ENCODE peak calls at places on chromosomes 4 and X, in four cellular contexts. One of them, this sample, is unnamed. For H3K36me3, the result is how much of the 10 kb centered on the place peaks cover.

GRCh38 chrX:57952320-57952678 is 42.0 kb upstream of the ZXDA start:
- DNase-seq in SK-N-SH: no peak
- DNase-seq in fibroblast of lung: no peak
- DNase-seq in heart left ventricle: peak
- DNase-seq in this sample: no peak

GRCh38 chr4:106659386-106659785 is 290.8 kb upstream of the GIMD1 start:
- DNase-seq in SK-N-SH: no peak
- DNase-seq in fibroblast of lung: no peak
- DNase-seq in heart left ventricle: no peak
- DNase-seq in this sample: no peak

GRCh38 chr4:108483077-108483476 is 137.3 kb upstream of the RPL34 start:
- DNase-seq in heart left ventricle: no peak
- DNase-seq in SK-N-SH: no peak
- DNase-seq in fibroblast of lung: peak
- DNase-seq in this sample: no peak

GRCh38 chr4:175412161-175412560 is 399.9 kb downstream of the GPM6A start:
- DNase-seq in heart left ventricle: no peak
- DNase-seq in SK-N-SH: no peak
- DNase-seq in fibroblast of lung: peak
- DNase-seq in this sample: no peak

GRCh38 chr4:33543941-33544450 is 2700.3 kb downstream of the ARAP2 start:
- DNase-seq in heart left ventricle: no peak
- DNase-seq in SK-N-SH: no peak
- DNase-seq in fibroblast of lung: no peak
- DNase-seq in this sample: no peak

GRCh38 chr4:123976875-123977274 is 580.3 kb downstream of the SPRY1 start:
- DNase-seq in fibroblast of lung: no peak
- DNase-seq in SK-N-SH: no peak
- DNase-seq in heart left ventricle: no peak
- DNase-seq in this sample: no peak

GRCh38 chr4:185011408-185011807 is 6.9 kb upstream of the HELT start:
- DNase-seq in SK-N-SH: peak
- DNase-seq in heart left ventricle: no peak
- DNase-seq in fibroblast of lung: no peak
- DNase-seq in this sample: no peak

GRCh38 chr4:25098964-25099843 is 61.0 kb downstream of the SEPSECS start:
- DNase-seq in SK-N-SH: peak
- DNase-seq in heart left ventricle: peak
- DNase-seq in fibroblast of lung: peak
- DNase-seq in this sample: no peak

GRCh38 chrX:43644124-43644701 is 11.9 kb upstream of the MAOA start:
- DNase-seq in SK-N-SH: no peak
- DNase-seq in fibroblast of lung: peak
- DNase-seq in heart left ventricle: no peak
- DNase-seq in this sample: no peak

GRCh38 chr4:70544279-70544870 is 26.0 kb downstream of the AMTN start:
- DNase-seq in heart left ventricle: no peak
- DNase-seq in fibroblast of lung: peak
- DNase-seq in SK-N-SH: no peak
- DNase-seq in this sample: no peak

GRCh38 chrX:154986826-154987575 is 35.5 kb downstream of the F8 start:
- DNase-seq in heart left ventricle: no peak
- DNase-seq in SK-N-SH: no peak
- DNase-seq in fibroblast of lung: no peak
- DNase-seq in this sample: no peak

GRCh38 chr4:41594439-41594838 is 56.5 kb downstream of the LIMCH1 start:
- DNase-seq in fibroblast of lung: peak
- DNase-seq in heart left ventricle: peak
- DNase-seq in SK-N-SH: no peak
- DNase-seq in this sample: no peak

GRCh38 chr4:78059524-78059889 is 2.4 kb downstream of the FRAS1 start:
- DNase-seq in heart left ventricle: no peak
- DNase-seq in fibroblast of lung: peak
- DNase-seq in SK-N-SH: peak
- DNase-seq in this sample: no peak

GRCh38 chr4:165355900-165356300 is 22.9 kb upstream of the CPE start:
- DNase-seq in SK-N-SH: peak
- DNase-seq in fibroblast of lung: peak
- DNase-seq in heart left ventricle: no peak
- DNase-seq in this sample: no peak

GRCh38 chrX:15359701-15360100 is 24.4 kb upstream of the PIGA start:
- DNase-seq in SK-N-SH: no peak
- DNase-seq in fibroblast of lung: no peak
- DNase-seq in heart left ventricle: no peak
- DNase-seq in this sample: no peak

GRCh38 chrX:32868524-32868895 is 342.8 kb downstream of the DMD start:
- DNase-seq in fibroblast of lung: no peak
- DNase-seq in heart left ventricle: no peak
- DNase-seq in SK-N-SH: no peak
- DNase-seq in this sample: no peak

GRCh38 chr4:79213040-79213439 is 112.8 kb downstream of the NAA11 start:
- DNase-seq in SK-N-SH: no peak
- DNase-seq in heart left ventricle: no peak
- DNase-seq in fibroblast of lung: no peak
- DNase-seq in this sample: no peak

GRCh38 chr4:107794001-107794400 is 30.7 kb upstream of the SGMS2 start:
- DNase-seq in heart left ventricle: no peak
- DNase-seq in fibroblast of lung: no peak
- DNase-seq in SK-N-SH: no peak
- DNase-seq in this sample: no peak

GRCh38 chr4:2044119-2044485 is 15.0 kb upstream of the NAT8L start:
- DNase-seq in fibroblast of lung: no peak
- DNase-seq in SK-N-SH: no peak
- DNase-seq in heart left ventricle: no peak
- DNase-seq in this sample: no peak

GRCh38 chr4:11548529-11549176 is 120.0 kb upstream of the HS3ST1 start:
- DNase-seq in heart left ventricle: no peak
- DNase-seq in fibroblast of lung: peak
- DNase-seq in SK-N-SH: no peak
- DNase-seq in this sample: no peak

GRCh38 chr4:113094802-113095201 is 45.3 kb downstream of the ANK2 start:
- DNase-seq in heart left ventricle: no peak
- DNase-seq in fibroblast of lung: peak
- DNase-seq in SK-N-SH: peak
- DNase-seq in this sample: no peak

GRCh38 chr4:27789768-27790167 is 929.1 kb downstream of the STIM2 start:
- DNase-seq in SK-N-SH: no peak
- DNase-seq in heart left ventricle: no peak
- DNase-seq in fibroblast of lung: peak
- DNase-seq in this sample: no peak

GRCh38 chr4:53441564-53441963 is 64.1 kb downstream of the FIP1L1 start:
- DNase-seq in heart left ventricle: no peak
- DNase-seq in fibroblast of lung: no peak
- DNase-seq in SK-N-SH: no peak
- DNase-seq in this sample: no peak

GRCh38 chr4:56084849-56085248 is 136.1 kb downstream of the CEP135 start:
- DNase-seq in fibroblast of lung: no peak
- DNase-seq in heart left ventricle: no peak
- DNase-seq in SK-N-SH: no peak
- DNase-seq in this sample: no peak

GRCh38 chr4:173252024-173252935 is 81.9 kb downstream of the HMGB2 start:
- DNase-seq in SK-N-SH: no peak
- DNase-seq in fibroblast of lung: peak
- DNase-seq in heart left ventricle: no peak
- DNase-seq in this sample: peak

GRCh38 chr4:55906999-55907398 is 41.7 kb upstream of the CEP135 start:
- DNase-seq in SK-N-SH: no peak
- DNase-seq in fibroblast of lung: peak
- DNase-seq in heart left ventricle: no peak
- DNase-seq in this sample: no peak

GRCh38 chr4:173489514-173489913 is 40.5 kb downstream of the HAND2 start:
- DNase-seq in SK-N-SH: no peak
- DNase-seq in heart left ventricle: no peak
- DNase-seq in fibroblast of lung: peak
- DNase-seq in this sample: no peak

GRCh38 chr4:10025230-10025806 is 4.0 kb upstream of the SLC2A9 start:
- DNase-seq in SK-N-SH: no peak
- DNase-seq in heart left ventricle: no peak
- DNase-seq in fibroblast of lung: no peak
- DNase-seq in this sample: no peak
- H3K36me3 ChIP-seq in SK-N-SH: under half
- H3K36me3 ChIP-seq in heart left ventricle: under half
- H3K36me3 ChIP-seq in fibroblast of lung: under half
- H3K36me3 ChIP-seq in this sample: under half

GRCh38 chr4:4477796-4478195 is 64.1 kb downstream of the STX18 start:
- DNase-seq in SK-N-SH: no peak
- DNase-seq in heart left ventricle: no peak
- DNase-seq in fibroblast of lung: peak
- DNase-seq in this sample: no peak

GRCh38 chr4:4479366-4479765 is 62.5 kb downstream of the STX18 start:
- DNase-seq in fibroblast of lung: no peak
- DNase-seq in heart left ventricle: no peak
- DNase-seq in SK-N-SH: no peak
- DNase-seq in this sample: no peak

GRCh38 chr4:4480205-4480604 is 61.6 kb downstream of the STX18 start:
- DNase-seq in fibroblast of lung: peak
- DNase-seq in SK-N-SH: no peak
- DNase-seq in heart left ventricle: no peak
- DNase-seq in this sample: no peak

GRCh38 chr4:4481394-4482000 is 60.4 kb downstream of the STX18 start:
- DNase-seq in fibroblast of lung: peak
- DNase-seq in SK-N-SH: no peak
- DNase-seq in heart left ventricle: no peak
- DNase-seq in this sample: no peak

DNA sequence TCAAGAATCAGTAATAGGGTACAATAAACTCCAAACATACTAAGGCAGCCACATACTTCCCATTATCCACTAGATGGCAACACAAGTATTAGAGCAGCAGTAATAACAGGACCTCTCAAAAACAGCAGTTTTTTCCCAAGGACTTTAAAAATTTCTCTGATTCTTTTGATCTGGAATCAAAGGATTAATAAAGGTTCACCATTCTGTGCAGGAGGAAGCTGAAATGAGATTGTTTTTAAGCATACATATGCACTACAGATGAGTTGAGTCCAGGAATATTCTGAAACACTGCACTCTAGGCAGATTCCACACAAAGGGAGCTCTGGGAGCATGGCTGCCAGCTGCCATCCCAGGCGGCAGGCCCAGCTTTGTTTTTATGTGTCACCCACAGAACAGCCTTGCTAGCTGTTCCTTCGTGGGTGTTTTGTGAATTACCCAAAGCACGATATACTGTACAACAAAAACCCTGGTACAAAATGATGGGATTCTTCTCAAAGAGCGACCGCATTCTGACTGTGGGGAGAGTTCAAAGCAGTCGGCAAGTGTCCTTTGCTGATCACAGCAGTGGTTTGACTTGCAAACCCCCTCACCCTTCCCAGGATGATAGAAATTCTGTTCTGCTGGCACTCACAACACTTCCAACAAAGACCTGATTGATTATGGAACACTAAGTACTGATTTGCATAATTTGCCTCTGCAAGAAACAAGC is 61.0 kb downstream of the STX18 start:
- DNase-seq in heart left ventricle: no peak
- DNase-seq in fibroblast of lung: peak
- DNase-seq in SK-N-SH: peak
- DNase-seq in this sample: no peak
- TF ChIP-seq CTCF in heart left ventricle: peak
- TF ChIP-seq CTCF in fibroblast of lung: peak
- TF ChIP-seq CTCF in SK-N-SH: peak
- TF ChIP-seq CTCF in this sample: peak

DNA sequence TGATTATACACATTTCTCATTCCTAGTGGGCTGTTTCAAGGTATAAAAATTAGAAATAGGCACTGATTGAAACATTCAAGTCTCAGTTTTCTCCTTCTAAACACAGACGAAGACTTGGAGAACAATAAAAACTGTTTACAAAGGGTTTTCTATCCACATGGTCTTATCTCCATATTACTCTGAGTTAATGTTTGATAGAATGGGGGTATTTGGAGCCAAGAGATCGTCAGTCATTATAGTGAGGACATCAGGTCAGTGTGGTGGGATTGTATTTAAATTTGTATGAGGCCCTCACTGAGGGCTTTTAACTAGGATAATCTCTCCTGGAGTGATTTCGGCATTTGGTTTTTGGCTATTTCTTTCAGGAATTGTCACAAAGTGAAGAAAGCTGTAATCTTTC is 16.4 kb upstream of the DYNLT3 start:
- DNase-seq in SK-N-SH: no peak
- DNase-seq in heart left ventricle: no peak
- DNase-seq in fibroblast of lung: no peak
- DNase-seq in this sample: no peak
- H3K36me3 ChIP-seq in SK-N-SH: under half
- H3K36me3 ChIP-seq in heart left ventricle: under half
- H3K36me3 ChIP-seq in fibroblast of lung: under half
- H3K36me3 ChIP-seq in this sample: under half

GRCh38 chr4:134470544-134470943 is 269.0 kb upstream of the PABPC4L start:
- DNase-seq in SK-N-SH: no peak
- DNase-seq in fibroblast of lung: peak
- DNase-seq in heart left ventricle: no peak
- DNase-seq in this sample: no peak
- TF ChIP-seq CTCF in SK-N-SH: peak
- TF ChIP-seq CTCF in fibroblast of lung: no peak
- TF ChIP-seq CTCF in heart left ventricle: peak
- TF ChIP-seq CTCF in this sample: no peak

This sample was measured in GM06990.